ENCODE peak calls at places on chromosomes 3 and 15, in ten cellular contexts. Z, M, N, C, W, L, O, E, Y and X are unnamed samples.

GRCh38 chr3:4271834-4272233 is 31.3 kb upstream of the SETMAR start:
- DNase-seq in O (no peak), M (peak), C (no peak), E (no peak), N (peak), L (peak), Z (no peak), Y (no peak), W (no peak), X (no peak)

GRCh38 chr3:171809513-171810277 is 588 bp downstream of the PLD1 start:
- DNase-seq in N (peak), Y (peak), L (peak), M (no peak), E (peak), Z (peak), C (peak), O (peak), W (peak), X (no peak)

GRCh38 chr3:159062734-159063410 is 261.0 kb downstream of the MFSD1 start:
- DNase-seq in Y (no peak), W (no peak), Z (no peak), L (no peak), E (no peak), N (no peak), C (no peak), O (no peak), M (no peak), X (no peak)

GRCh38 chr3:157094751-157095480 is 65.0 kb downstream of the CCNL1 start:
- DNase-seq in Y (no peak), W (no peak), M (no peak), N (peak), Z (no peak), C (no peak), O (no peak), L (no peak), E (no peak), X (no peak)

GRCh38 chr3:31433679-31433992 is 99.1 kb upstream of the STT3B start:
- DNase-seq in E (no peak), O (no peak), C (no peak), N (no peak), L (no peak), Y (no peak), W (no peak), Z (no peak), M (no peak), X (no peak)

GRCh38 chr3:12984023-12984823 is 89.0 kb downstream of the IQSEC1 start:
- DNase-seq in Z (peak), N (peak), W (peak), L (peak), E (peak), M (peak), O (peak), C (peak), Y (peak), X (no peak)

GRCh38 chr15:73153024-73153423 is 100.8 kb downstream of the NEO1 start:
- DNase-seq in M (no peak), N (no peak), Y (no peak), Z (no peak), E (no peak), C (no peak), W (no peak), O (no peak), L (no peak), X (no peak)

GRCh38 chr3:355622-356021 is 159.1 kb downstream of the CHL1 start:
- DNase-seq in Z (no peak), M (no peak), Y (no peak), E (no peak), O (no peak), W (no peak), L (no peak), N (no peak), C (no peak), X (no peak)

GRCh38 chr15:53693729-53694533 is 65.5 kb downstream of the WDR72 start:
- DNase-seq in C (peak), M (no peak), W (no peak), N (peak), Y (no peak), O (no peak), L (no peak), E (peak), Z (no peak), X (no peak)

GRCh38 chr3:160809453-160809852 is 53.4 kb downstream of the PPM1L start:
- DNase-seq in O (no peak), L (no peak), N (no peak), C (no peak), W (no peak), Y (no peak), M (no peak), E (no peak), Z (no peak), X (no peak)

GRCh38 chr15:91413142-91413541 is 313.1 kb downstream of the SV2B start:
- DNase-seq in L (no peak), Z (no peak), W (no peak), E (no peak), N (peak), O (no peak), Y (no peak), C (no peak), M (no peak), X (no peak)

GRCh38 chr15:101502572-101503295 is 13.2 kb upstream of the PCSK6 start:
- DNase-seq in C (no peak), N (no peak), W (no peak), L (no peak), O (no peak), Z (no peak), Y (no peak), E (no peak), M (no peak), X (no peak)

GRCh38 chr15:66147440-66147839 is 106.1 kb downstream of the MEGF11 start:
- DNase-seq in C (no peak), M (no peak), Z (no peak), E (no peak), W (no peak), Y (no peak), O (no peak), N (no peak), L (no peak), X (no peak)

GRCh38 chr3:160278210-160278609 is 53.0 kb downstream of the C3orf80 start:
- DNase-seq in Y (no peak), E (no peak), Z (no peak), O (no peak), L (no peak), N (no peak), C (no peak), M (no peak), W (no peak), X (no peak)

GRCh38 chr15:37820380-37821128 is 113.9 kb upstream of the TMCO5A start:
- DNase-seq in M (no peak), Y (no peak), Z (no peak), O (no peak), L (no peak), E (no peak), C (no peak), W (no peak), N (no peak), X (no peak)

GRCh38 chr15:90706394-90707327 is 10.5 kb upstream of the BLM start:
- DNase-seq in O (no peak), Y (no peak), Z (no peak), L (no peak), W (no peak), M (no peak), C (no peak), N (no peak), E (no peak), X (no peak)

GRCh38 chr3:46070458-46071136 is 43.3 kb upstream of the XCR1 start:
- DNase-seq in N (no peak), E (no peak), M (no peak), Y (no peak), Z (no peak), W (no peak), L (no peak), O (no peak), C (no peak), X (no peak)

GRCh38 chr3:52920872-52921271 is 23.5 kb upstream of the STIMATE start:
- DNase-seq in W (no peak), C (no peak), M (no peak), Z (no peak), N (no peak), L (no peak), O (no peak), Y (no peak), E (no peak), X (no peak)

GRCh38 chr3:13109516-13109915 is 36.3 kb upstream of the IQSEC1 start:
- DNase-seq in L (no peak), M (no peak), C (no peak), O (no peak), W (no peak), Y (no peak), N (no peak), Z (no peak), E (no peak), X (no peak)

GRCh38 chr3:111324142-111324541 is 217.9 kb upstream of the CD96 start:
- DNase-seq in E (no peak), N (no peak), W (no peak), Y (no peak), Z (no peak), M (no peak), C (no peak), L (no peak), O (no peak), X (no peak)

GRCh38 chr15:60582370-60583036 is 103.6 kb upstream of the ICE2 start:
- DNase-seq in E (no peak), Y (peak), O (no peak), N (no peak), L (peak), Z (no peak), M (no peak), C (no peak), W (no peak), X (no peak)

GRCh38 chr3:168063122-168063521 is 32.6 kb downstream of the GOLIM4 start:
- DNase-seq in L (no peak), W (no peak), Y (no peak), N (no peak), M (no peak), Z (no peak), E (no peak), O (no peak), C (no peak), X (no peak)

GRCh38 chr3:153173758-153174516 is 11.9 kb downstream of the RAP2B start:
- DNase-seq in Y (no peak), E (no peak), Z (peak), L (no peak), C (no peak), N (peak), M (no peak), O (peak), W (no peak), X (no peak)

GRCh38 chr15:79522656-79523055 is 90.5 kb downstream of the MINAR1 start:
- DNase-seq in M (no peak), L (no peak), Z (no peak), N (no peak), O (no peak), C (no peak), E (no peak), W (no peak), Y (no peak), X (no peak)

GRCh38 chr15:57923311-57923710 is 142.2 kb downstream of the ALDH1A2 start:
- DNase-seq in C (peak), W (no peak), O (no peak), N (no peak), Y (no peak), Z (no peak), M (no peak), L (peak), E (no peak), X (no peak)

GRCh38 chr3:100006570-100007271 is 107.6 kb downstream of the FILIP1L start:
- DNase-seq in Z (no peak), L (peak), E (no peak), M (no peak), O (no peak), Y (no peak), W (no peak), C (no peak), N (peak), X (no peak)

GRCh38 chr15:96977886-96978285 is 647.4 kb downstream of the NR2F2 start:
- DNase-seq in Z (no peak), O (no peak), M (no peak), Y (no peak), E (no peak), C (no peak), N (no peak), L (no peak), W (no peak), X (no peak)

GRCh38 chr15:57506422-57506821 is 85.3 kb upstream of the MYZAP start:
- DNase-seq in N (no peak), E (no peak), O (peak), M (no peak), W (no peak), Z (peak), Y (no peak), C (no peak), L (no peak), X (no peak)

GRCh38 chr3:101868534-101869464 is 19.5 kb downstream of the NFKBIZ start:
- DNase-seq in M (no peak), N (no peak), W (no peak), C (no peak), O (no peak), Y (no peak), E (no peak), L (peak), Z (no peak), X (no peak)

GRCh38 chr3:32968367-32969087 is 17.1 kb downstream of the CCR4 start:
- DNase-seq in E (no peak), O (no peak), M (no peak), Z (no peak), N (no peak), Y (no peak), L (no peak), C (no peak), W (no peak), X (no peak)
- TF ChIP-seq CTCF in E (no peak), O (no peak), M (no peak), Z (peak), N (peak), Y (no peak), L (no peak), C (no peak), W (no peak), X (no peak)

DNA sequence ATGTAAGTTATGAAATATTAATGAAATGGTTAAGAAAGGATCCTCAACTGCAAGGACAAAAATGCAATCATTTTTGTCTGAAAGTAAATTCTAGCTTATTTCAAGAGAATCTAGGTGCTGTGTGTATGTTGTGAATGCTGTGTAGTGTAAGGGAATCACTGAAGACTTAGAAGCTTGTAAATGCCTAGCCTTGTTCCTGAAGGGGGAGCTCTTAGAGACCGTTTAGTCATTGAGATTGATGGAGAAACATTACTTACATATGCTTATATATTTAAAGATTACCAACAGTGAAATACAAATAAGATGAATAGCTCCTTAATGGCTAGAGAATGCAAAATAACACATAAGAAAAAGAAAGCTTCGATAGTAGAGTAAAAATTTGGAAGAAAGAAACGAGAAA is 67.9 kb downstream of the CNTN4 start:
- DNase-seq in M (no peak), O (no peak), W (no peak), Y (no peak), L (no peak), E (no peak), N (no peak), Z (no peak), C (no peak), X (no peak)
- TF ChIP-seq CTCF in M (no peak), O (no peak), W (no peak), Y (no peak), L (no peak), E (no peak), N (no peak), Z (peak), C (no peak), X (no peak)

GRCh38 chr3:194006102-194006501 is 129.8 kb upstream of the HES1 start:
- DNase-seq in N (no peak), W (no peak), C (no peak), Y (no peak), E (no peak), O (no peak), Z (no peak), L (no peak), M (no peak), X (no peak)
- TF ChIP-seq CTCF in N (no peak), W (no peak), C (no peak), Y (no peak), E (no peak), O (no peak), Z (peak), L (no peak), M (no peak), X (no peak)

GRCh38 chr3:183350164-183350563 is 78.3 kb downstream of the MCF2L2 start:
- DNase-seq in Y (no peak), L (no peak), O (no peak), M (no peak), Z (no peak), E (no peak), N (no peak), W (no peak), C (no peak), X (no peak)
- TF ChIP-seq CTCF in Y (no peak), L (no peak), O (no peak), M (no peak), Z (no peak), E (no peak), N (no peak), W (no peak), C (no peak), X (no peak)

DNA sequence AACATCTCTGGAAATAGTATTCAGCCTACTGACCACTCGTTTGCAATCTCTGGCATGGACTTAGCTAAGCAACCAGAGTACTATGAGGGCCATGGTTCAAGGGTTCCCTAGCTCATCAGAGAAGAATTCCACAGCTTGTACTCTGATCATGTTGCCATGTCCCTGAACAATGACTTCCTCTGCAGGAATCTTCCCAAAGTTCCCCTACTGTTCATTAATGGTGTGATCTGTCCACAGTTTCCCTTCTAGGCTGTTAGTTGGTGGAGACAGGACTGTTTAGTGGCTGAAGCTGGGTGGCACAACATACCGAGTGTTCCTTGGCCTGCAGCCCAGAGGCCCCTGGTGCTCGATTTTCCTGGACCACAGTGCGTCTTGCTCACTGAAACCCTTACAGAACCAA is 44.4 kb upstream of the GALNT15 start:
- DNase-seq in O (no peak), Z (no peak), C (no peak), W (no peak), M (no peak), N (no peak), E (no peak), L (no peak), Y (no peak), X (no peak)
- TF ChIP-seq CTCF in O (no peak), Z (no peak), C (no peak), W (no peak), M (no peak), N (no peak), E (no peak), L (no peak), Y (no peak), X (no peak)